ENCODE peak calls at places on chromosome 21, in five cellular contexts. Q is ovary, S is GM23248, O is IMR-90, W is mesendoderm. D is an unnamed sample.

GRCh38 chr21:42459583-42460215 is 36.3 kb downstream of the RSPH1 start:
- DNase-seq in O (no peak), Q (no peak), W (no peak), S (no peak), D (no peak)

GRCh38 chr21:24552491-24552890 is 1054.8 kb downstream of the MRPL39 start:
- DNase-seq in O (no peak), S (no peak), W (no peak), Q (no peak), D (no peak)

GRCh38 chr21:16535100-16535418 is 805.3 kb downstream of the USP25 start:
- DNase-seq in O (peak; percentile 55), Q (peak; percentile 91), W (no peak), S (peak; percentile 92), D (peak; percentile 92)

GRCh38 chr21:45524756-45525152 is 17.5 kb downstream of the SLC19A1 start:
- DNase-seq in S (no peak), W (no peak), Q (no peak), O (no peak), D (no peak)

GRCh38 chr21:42571391-42572150 is 57.9 kb downstream of the SLC37A1 start:
- DNase-seq in O (no peak), S (no peak), Q (peak; percentile 16), W (no peak), D (peak; percentile 1)

GRCh38 chr21:46323227-46323709 is 402 bp downstream of the C21orf58 start:
- DNase-seq in O (no peak), Q (no peak), S (peak; percentile 60), W (no peak), D (no peak)

GRCh38 chr21:16076465-16076864 is 346.7 kb downstream of the USP25 start:
- DNase-seq in W (no peak), S (no peak), Q (no peak), O (no peak), D (no peak)

GRCh38 chr21:42518626-42519025 is 5.0 kb downstream of the SLC37A1 start:
- DNase-seq in W (no peak), Q (no peak), S (no peak), O (no peak), D (no peak)

GRCh38 chr21:45228171-45228641 is 59.5 kb downstream of the POFUT2 start:
- DNase-seq in O (peak; percentile 99), W (peak; percentile 65), Q (no peak), S (peak; percentile 98), D (no peak)

GRCh38 chr21:45027241-45028196 is 46.9 kb upstream of the ADARB1 start:
- DNase-seq in S (no peak), W (no peak), Q (no peak), O (no peak), D (no peak)

GRCh38 chr21:27885296-27885711 is 918.4 kb upstream of the ADAMTS5 start:
- DNase-seq in Q (no peak), O (no peak), W (no peak), S (no peak), D (no peak)
- H3K4me3 ChIP-seq in Q (no peak overlapping the region), O (no peak overlapping the region), W (no peak overlapping the region), S (no peak overlapping the region), D (no peak overlapping the region)

GRCh38 chr21:36732217-36732616 is 33.3 kb downstream of the SIM2 start:
- DNase-seq in Q (no peak), S (no peak), W (no peak), O (no peak), D (no peak)
- H3K36me3 ChIP-seq in Q (no peaks in the 10 kb centered on the region), S (no peaks in the 10 kb centered on the region), W (no peaks in the 10 kb centered on the region), O (no peaks in the 10 kb centered on the region), D (no peaks in the 10 kb centered on the region)

GRCh38 chr21:26070822-26071425 is 99.6 kb downstream of the APP start:
- DNase-seq in S (peak; percentile 66), Q (no peak), W (peak; percentile 76), O (peak; percentile 45), D (peak; percentile 66)

GRCh38 chr21:26064506-26064905 is 106.1 kb downstream of the APP start:
- DNase-seq in W (peak; percentile 78), Q (no peak), O (no peak), S (no peak), D (no peak)

GRCh38 chr21:26070121-26070520 is 100.4 kb downstream of the APP start:
- DNase-seq in S (no peak), O (no peak), Q (no peak), W (no peak), D (no peak)

GRCh38 chr21:26068776-26069175 is 101.8 kb downstream of the APP start:
- DNase-seq in W (no peak), O (no peak), S (no peak), Q (no peak), D (no peak)

DNA sequence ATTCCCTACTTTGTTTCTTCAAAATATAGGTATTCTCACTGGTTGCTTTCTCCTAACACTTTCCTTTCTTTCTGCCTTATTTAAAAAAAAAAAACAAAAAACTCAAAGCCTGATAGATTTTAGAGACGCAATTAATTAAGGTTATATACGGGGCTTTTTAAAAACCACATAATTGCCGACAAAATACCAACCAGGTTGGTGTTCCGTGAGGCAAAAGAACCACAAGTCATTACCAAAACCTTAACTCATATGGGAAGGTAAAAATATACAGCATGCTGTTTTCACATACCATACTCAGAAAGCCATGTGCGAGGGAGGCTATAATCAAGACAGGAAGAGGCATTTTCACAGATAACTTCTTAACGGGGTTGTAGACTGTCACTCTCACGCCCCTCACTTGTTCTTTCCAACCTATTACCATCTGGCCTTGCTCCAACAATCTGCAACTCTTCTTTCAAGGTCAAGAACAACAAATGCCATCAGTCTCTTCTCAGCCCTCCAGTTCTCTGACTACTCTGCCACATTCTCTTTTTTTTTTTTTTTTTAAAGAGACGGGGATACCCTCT is 102.7 kb downstream of the APP start:
- DNase-seq in S (no peak), O (no peak), W (peak; percentile 45), Q (no peak), D (no peak)
- H3K27ac ChIP-seq in S (no peak overlapping the region), O (no peak overlapping the region), W (no peak overlapping the region), Q (no peak overlapping the region), D (no peak overlapping the region)

DNA sequence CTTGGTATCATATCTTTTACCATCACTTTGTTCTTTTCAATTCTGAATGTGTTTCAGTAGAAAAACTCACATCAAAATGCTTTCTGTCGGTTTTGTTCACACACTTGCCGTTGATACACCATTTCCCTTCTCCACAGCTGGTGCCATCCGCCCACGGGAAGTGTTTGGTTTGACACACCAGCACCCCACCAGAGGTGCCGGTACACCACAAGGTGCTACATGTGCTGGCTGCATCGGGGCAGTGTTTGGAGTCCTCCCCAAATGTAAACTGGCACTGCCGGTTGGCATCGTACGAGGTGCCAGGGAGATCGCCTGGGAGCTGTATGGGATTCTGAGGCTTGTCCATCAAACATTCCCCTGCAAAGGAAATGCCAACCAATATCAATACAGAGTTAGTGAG is 5.0 kb downstream of the ADAMTS1 start:
- DNase-seq in O (no peak), W (no peak), S (no peak), Q (peak; percentile 50), D (no peak)
- H3K4me3 ChIP-seq in O (peak overlapping the region; percentile 23), W (no peak overlapping the region), S (peak overlapping the region; percentile 93), Q (peak overlapping the region; percentile 2), D (no peak overlapping the region)

DNA sequence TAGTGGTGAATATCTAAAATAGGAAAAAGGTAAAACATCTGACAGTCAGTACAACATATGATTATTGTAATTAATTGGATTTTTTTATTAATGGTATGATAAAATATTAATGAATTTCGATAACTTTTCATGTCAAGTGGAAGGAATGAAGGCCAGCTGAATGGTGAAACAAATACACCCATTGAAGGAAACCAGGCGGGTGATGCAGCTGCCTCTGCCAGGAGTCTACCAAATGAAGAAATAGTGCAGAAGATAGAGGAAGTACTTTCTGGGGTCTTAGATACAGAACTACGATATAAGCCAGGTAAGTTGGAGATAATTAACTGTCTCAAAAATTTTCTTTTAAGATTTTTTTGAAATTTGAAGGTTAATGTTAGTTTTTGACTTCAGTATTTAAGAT is 3.2 kb downstream of the SON start:
- DNase-seq in S (peak; percentile 43), Q (no peak), W (no peak), O (no peak), D (no peak)
- H3K36me3 ChIP-seq in S (peaks cover 37% of the 10 kb centered on the region), Q (peaks cover 5% of the 10 kb centered on the region), W (peaks cover 12% of the 10 kb centered on the region), O (peaks cover 25% of the 10 kb centered on the region), D (peaks cover 34% of the 10 kb centered on the region)

GRCh38 chr21:38822754-38823374 is 17.1 kb downstream of the ETS2 start:
- DNase-seq in S (no peak), W (no peak), O (no peak), Q (no peak), D (no peak)
- H3K27ac ChIP-seq in S (no peak overlapping the region), W (no peak overlapping the region), O (peak overlapping the region; percentile 86), Q (no peak overlapping the region), D (peak overlapping the region; percentile 7)

DNA sequence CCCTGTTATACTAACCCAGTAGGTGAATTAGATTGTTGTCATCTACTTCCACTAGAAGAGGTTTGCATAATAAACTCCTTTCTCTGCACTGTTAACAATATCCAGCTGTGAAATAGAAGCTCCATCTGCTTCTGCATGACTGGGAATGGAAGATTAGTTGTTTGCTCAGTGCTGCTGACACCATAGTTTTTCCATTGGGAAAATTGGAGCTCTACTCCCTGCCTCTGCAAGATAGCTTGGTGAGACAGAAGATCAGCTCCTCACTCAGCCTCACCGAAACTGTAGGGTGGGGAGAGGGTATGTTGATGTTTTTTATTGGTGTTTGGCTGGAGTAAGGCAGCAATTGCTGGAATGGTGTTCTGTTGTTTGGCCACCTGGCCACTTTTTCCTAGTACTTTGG is 331.6 kb upstream of the ADAMTS5 start:
- DNase-seq in S (no peak), W (no peak), Q (no peak), O (no peak), D (no peak)
- H3K4me3 ChIP-seq in S (no peak overlapping the region), W (no peak overlapping the region), Q (no peak overlapping the region), O (no peak overlapping the region), D (no peak overlapping the region)

D was measured in thyroid gland.